ENCODE peak calls at places on chromosomes 13 and 19, in four cellular contexts. Q, O, V and B are unnamed samples.

GRCh38 chr13:51827254-51827653 is 17.7 kb downstream of the TMEM272 start:
- DNase-seq in V (no peak), Q (no peak), O (no peak), B (no peak)

GRCh38 chr19:39413269-39413902 is 917 bp downstream of the PLEKHG2 start:
- DNase-seq in Q (no peak), O (peak), V (peak), B (no peak)

GRCh38 chr13:22517544-22517943 is 663.2 kb upstream of the SGCG start:
- DNase-seq in Q (no peak), O (no peak), V (no peak), B (peak)

GRCh38 chr19:13623686-13624405 is 117.6 kb upstream of the CACNA1A start:
- DNase-seq in O (no peak), V (no peak), Q (no peak), B (no peak)

GRCh38 chr19:10268077-10268476 is 2.8 kb upstream of the ICAM1 start:
- DNase-seq in V (no peak), Q (no peak), O (no peak), B (no peak)

GRCh38 chr13:59641758-59642157 is 522.0 kb downstream of the DIAPH3 start:
- DNase-seq in V (no peak), Q (no peak), O (no peak), B (no peak)

GRCh38 chr13:50334944-50335343 is 319.7 kb downstream of the KCNRG start:
- DNase-seq in V (no peak), O (peak), Q (no peak), B (no peak)

GRCh38 chr19:55446060-55446459 is 3.0 kb upstream of the SHISA7 start:
- DNase-seq in O (no peak), V (no peak), Q (no peak), B (no peak)

GRCh38 chr19:1357695-1358094 is 26.0 kb upstream of the NDUFS7 start:
- DNase-seq in Q (no peak), O (no peak), V (no peak), B (no peak)

GRCh38 chr13:106474906-106475305 is 60.6 kb downstream of the EFNB2 start:
- DNase-seq in O (no peak), Q (no peak), V (no peak), B (no peak)

GRCh38 chr19:49790866-49791265 is 22.2 kb downstream of the FUZ start:
- DNase-seq in O (peak), Q (no peak), V (no peak), B (no peak)

GRCh38 chr19:29831041-29831548 is 19.3 kb downstream of the CCNE1 start:
- DNase-seq in Q (peak), V (no peak), O (no peak), B (no peak)

GRCh38 chr13:102255409-102255808 is 146.4 kb downstream of the FGF14 start:
- DNase-seq in Q (no peak), V (no peak), O (no peak), B (no peak)

GRCh38 chr19:3537438-3538240 is 1.3 kb upstream of the TEKTIP1 start:
- DNase-seq in V (no peak), O (peak), Q (no peak), B (no peak)

GRCh38 chr13:113646376-113646775 is 11.6 kb downstream of the ATP4B start:
- DNase-seq in O (no peak), Q (no peak), V (no peak), B (no peak)

GRCh38 chr19:32404939-32405430 is 585 bp upstream of the DPY19L3 start:
- DNase-seq in Q (no peak), O (no peak), V (no peak), B (peak)

DNA sequence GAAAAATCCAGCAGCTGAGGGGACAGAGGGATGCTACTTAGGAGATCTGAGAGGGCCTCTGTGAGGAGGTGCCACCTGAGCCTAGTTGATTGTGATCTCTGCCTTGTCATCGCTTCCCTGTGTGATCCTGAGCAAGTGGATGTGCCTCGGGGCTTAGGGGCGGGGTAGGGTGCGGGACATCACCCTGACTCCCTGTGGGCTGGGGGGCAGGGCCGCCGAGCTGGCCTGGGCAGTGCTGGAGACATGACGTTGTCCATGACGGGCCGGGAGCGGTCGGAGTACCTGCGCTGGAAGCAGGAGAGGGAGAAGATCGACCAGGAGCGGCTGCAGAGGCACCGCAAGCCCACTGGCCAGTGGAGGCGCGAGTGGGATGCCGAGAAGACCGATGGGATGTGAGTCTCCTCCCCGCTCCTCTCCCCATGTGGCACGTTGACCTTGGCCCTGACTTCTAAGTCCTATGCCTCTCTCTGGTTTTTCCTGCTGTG is 8.2 kb upstream of the INAFM1 start:
- DNase-seq in V (no peak), Q (no peak), O (no peak), B (no peak)
- TF ChIP-seq JUND in V (no peak), Q (no peak), O (no peak), B (no peak)

GRCh38 chr19:48490980-48491792 is 20.4 kb downstream of the LMTK3 start:
- DNase-seq in V (peak), O (peak), Q (peak), B (peak)
- TF ChIP-seq JUND in V (no peak), O (no peak), Q (no peak), B (no peak)

DNA sequence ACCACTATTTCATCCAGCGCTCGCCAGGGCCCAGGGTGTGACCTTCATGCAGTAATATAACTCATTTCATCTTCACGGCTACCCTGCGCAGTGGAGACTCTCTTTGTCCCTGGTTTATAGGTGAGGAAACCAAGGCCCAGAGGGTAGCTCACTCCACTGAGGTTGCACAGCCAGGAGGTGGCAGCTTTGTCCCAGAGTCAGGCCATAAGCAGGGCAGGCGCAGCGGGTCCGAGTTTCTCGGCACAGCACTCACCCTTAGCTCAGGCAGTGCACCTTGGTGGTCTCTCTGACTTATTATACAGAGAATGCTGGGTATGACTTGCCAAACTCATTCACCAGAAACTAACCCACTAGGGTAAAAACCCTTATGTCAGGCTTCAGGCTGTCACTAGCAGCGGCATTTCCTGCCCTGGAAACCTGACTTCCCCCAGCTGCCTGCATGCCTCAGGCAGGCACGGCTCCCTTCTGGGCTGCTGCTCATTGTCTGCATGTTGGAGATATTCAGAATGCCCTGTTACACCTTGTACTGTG is 24.5 kb downstream of the PPP5C start:
- DNase-seq in O (no peak), Q (no peak), V (no peak), B (no peak)
- TF ChIP-seq JUND in O (no peak), Q (no peak), V (no peak), B (no peak)

GRCh38 chr19:6677495-6677894 is 7.5 kb upstream of the TNFSF14 start:
- DNase-seq in O (no peak), V (no peak), Q (no peak), B (no peak)

GRCh38 chr19:6676288-6676687 is 6.3 kb upstream of the TNFSF14 start:
- DNase-seq in V (no peak), Q (no peak), O (no peak), B (no peak)

GRCh38 chr19:6671960-6672359 is 2.0 kb upstream of the TNFSF14 start:
- DNase-seq in Q (no peak), V (no peak), O (no peak), B (no peak)

GRCh38 chr19:6672693-6673290 is 2.8 kb upstream of the TNFSF14 start:
- DNase-seq in O (no peak), Q (no peak), V (no peak), B (no peak)

GRCh38 chr19:6674868-6675305 is 4.9 kb upstream of the TNFSF14 start:
- DNase-seq in V (no peak), Q (no peak), O (peak), B (no peak)
- TF ChIP-seq JUND in V (no peak), Q (peak), O (peak), B (no peak)

DNA sequence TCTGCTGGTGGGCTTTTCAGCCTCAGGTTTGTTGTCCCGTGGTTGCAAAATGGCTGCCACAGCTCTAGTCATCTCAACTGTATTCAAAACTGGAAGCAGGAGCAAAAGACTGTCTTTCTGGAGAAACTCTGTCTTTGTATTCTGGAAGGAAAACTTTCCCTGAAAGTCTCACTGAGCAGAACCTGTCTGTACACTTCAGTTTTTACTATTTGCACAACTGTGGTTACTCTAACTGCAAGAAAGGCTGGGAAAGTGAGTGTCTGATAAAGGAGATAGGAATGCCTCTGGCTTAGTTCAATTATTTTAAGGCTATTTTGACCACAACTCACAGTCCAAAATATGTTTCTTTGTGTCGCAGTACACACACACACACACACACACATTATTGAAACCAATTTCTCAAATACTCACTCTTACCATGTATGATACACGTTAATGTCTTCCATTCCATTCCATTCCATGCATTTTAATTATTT is 49.7 kb upstream of the EHD2 start:
- DNase-seq in V (no peak), O (no peak), Q (no peak), B (peak)
- TF ChIP-seq JUND in V (no peak), O (no peak), Q (no peak), B (no peak)

GRCh38 chr13:25085125-25085742 is 10.7 kb upstream of the PABPC3 start:
- DNase-seq in O (no peak), Q (peak), V (peak), B (peak)
- TF ChIP-seq JUND in O (no peak), Q (no peak), V (no peak), B (no peak)

GRCh38 chr19:38142176-38143035 is 81.6 kb downstream of the DPF1 start:
- DNase-seq in O (peak), Q (no peak), V (peak), B (peak)
- TF ChIP-seq JUND in O (no peak), Q (no peak), V (no peak), B (no peak)

DNA sequence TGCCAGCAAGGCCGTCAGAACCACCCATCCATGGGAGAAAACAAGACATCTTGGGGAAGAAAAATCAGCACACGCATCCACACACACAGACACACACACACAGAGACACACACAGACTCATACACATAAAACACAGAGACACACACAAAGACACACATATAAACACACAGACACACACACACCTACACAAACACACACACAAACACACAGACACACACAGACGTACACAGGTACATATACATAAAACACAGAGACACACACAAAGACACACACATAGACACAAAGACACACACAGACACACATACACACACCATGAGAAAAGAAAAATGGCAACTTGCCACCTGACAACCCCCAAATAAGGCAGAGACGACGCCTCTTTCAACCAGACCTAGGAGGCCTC is 40.6 kb downstream of the ZIC5 start:
- DNase-seq in V (no peak), O (no peak), Q (no peak), B (no peak)
- TF ChIP-seq JUND in V (no peak), O (no peak), Q (no peak), B (no peak)